ENCODE peak calls at places on chromosome 4, in seven cellular contexts. O, T, B, N, U, K and F are unnamed samples. For H3K4me1, the result is how much of the 10 kb centered on the place peaks cover.

GRCh38 chr4:186144180-186144579 is 39.7 kb downstream of the FAM149A start:
- DNase-seq in K (no peak), N (no peak), O (no peak), B (no peak), T (peak), U (peak), F (no peak)

GRCh38 chr4:87118826-87119225 is 101.6 kb downstream of the KLHL8 start:
- DNase-seq in B (no peak), N (no peak), U (no peak), O (no peak), T (no peak), K (no peak), F (no peak)

GRCh38 chr4:122930877-122931276 is 8.5 kb upstream of the NUDT6 start:
- DNase-seq in K (no peak), T (no peak), B (no peak), N (no peak), U (no peak), O (no peak), F (no peak)

GRCh38 chr4:16140520-16141249 is 56.9 kb upstream of the PROM1 start:
- DNase-seq in O (no peak), B (no peak), U (no peak), T (peak), N (no peak), K (peak), F (no peak)

GRCh38 chr4:78776031-78776728 is at the start of gene BMP2K:
- DNase-seq in N (peak), B (peak), O (peak), U (peak), K (peak), T (peak), F (no peak)

GRCh38 chr4:79141530-79141929 is 184.3 kb downstream of the NAA11 start:
- DNase-seq in K (no peak), O (no peak), N (no peak), U (no peak), T (peak), B (no peak), F (peak)

GRCh38 chr4:162274354-162274753 is 110.6 kb upstream of the FSTL5 start:
- DNase-seq in B (no peak), K (peak), O (peak), U (peak), T (no peak), N (no peak), F (no peak)

GRCh38 chr4:53656421-53656981 is 65.2 kb upstream of the LNX1 start:
- DNase-seq in B (no peak), K (no peak), N (no peak), T (no peak), O (no peak), U (peak), F (no peak)

GRCh38 chr4:1536579-1537409 is 130.6 kb upstream of the NKX1-1 start:
- DNase-seq in B (peak), O (peak), U (no peak), K (no peak), N (no peak), T (no peak), F (no peak)

GRCh38 chr4:28010543-28011235 is 1150.0 kb downstream of the STIM2 start:
- DNase-seq in B (no peak), K (no peak), T (no peak), U (no peak), O (no peak), N (no peak), F (no peak)

GRCh38 chr4:183289688-183290087 is 30.4 kb downstream of the CLDN22 start:
- DNase-seq in N (no peak), B (no peak), U (no peak), K (no peak), O (no peak), T (no peak), F (no peak)

GRCh38 chr4:101953949-101954348 is 163.4 kb downstream of the BANK1 start:
- DNase-seq in T (peak), B (no peak), U (no peak), N (no peak), K (no peak), O (no peak), F (peak)

GRCh38 chr4:55132775-55133174 is 7.4 kb upstream of the KDR start:
- DNase-seq in N (no peak), T (no peak), U (no peak), K (no peak), O (no peak), B (no peak), F (peak)

GRCh38 chr4:133147922-133148689 is 988 bp upstream of the PCDH10 start:
- DNase-seq in O (no peak), K (no peak), B (peak), N (no peak), U (no peak), T (peak), F (no peak)

DNA sequence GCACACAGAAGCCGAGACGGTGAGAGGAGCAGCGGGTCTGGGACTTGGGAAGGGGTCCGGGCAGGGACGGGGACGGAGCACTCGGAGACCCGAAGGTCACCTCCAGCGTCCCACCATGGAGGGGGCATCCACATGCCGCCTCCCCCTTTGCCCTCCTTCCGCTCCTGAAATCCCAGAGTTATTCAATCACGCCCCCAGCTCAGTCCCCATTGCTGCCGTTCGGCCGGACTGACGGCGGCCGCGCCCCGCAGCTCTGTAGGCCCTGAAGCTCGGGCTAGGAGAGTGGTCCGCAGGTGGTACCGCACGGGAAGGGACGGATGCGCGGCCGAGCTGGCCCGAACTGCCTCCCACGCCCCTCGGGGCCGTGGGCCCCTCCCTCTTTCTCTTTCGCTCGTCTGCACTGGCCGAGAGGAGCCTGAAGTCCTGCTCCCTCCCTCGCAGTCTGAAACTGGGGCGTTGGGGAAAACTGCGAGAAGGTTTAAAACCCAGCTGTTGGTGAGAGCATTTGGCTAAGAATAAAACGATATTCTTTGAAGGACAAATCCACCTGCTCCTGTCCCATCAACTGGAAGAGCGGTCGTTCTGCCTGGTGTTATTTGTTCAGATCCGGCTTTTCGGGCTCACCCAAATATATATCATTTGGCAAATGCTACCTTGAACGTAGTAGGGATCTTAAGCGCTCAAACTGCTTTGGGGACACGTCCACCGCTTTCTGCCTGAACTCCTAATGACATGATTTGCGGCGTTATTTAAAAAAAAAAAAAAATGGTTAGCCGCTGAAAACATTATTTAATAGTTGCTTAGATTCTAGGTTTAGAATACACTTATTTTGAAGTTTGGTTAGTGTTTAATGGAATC is 719 bp downstream of the USO1 start:
- DNase-seq in U (peak), T (peak), K (peak), B (peak), O (peak), N (peak), F (no peak)
- H3K4me1 ChIP-seq in U (half or more), T (under half), K (under half), B (under half), O (under half), N (under half), F (under half)

GRCh38 chr4:10104991-10105276 is 11.7 kb downstream of the WDR1 start:
- DNase-seq in B (no peak), K (no peak), U (no peak), N (no peak), T (no peak), O (no peak), F (no peak)

GRCh38 chr4:10104211-10104990 is 12.2 kb downstream of the WDR1 start:
- DNase-seq in O (no peak), U (no peak), T (no peak), B (no peak), K (no peak), N (no peak), F (no peak)

GRCh38 chr4:10102193-10102980 is 14.2 kb downstream of the WDR1 start:
- DNase-seq in O (no peak), U (no peak), N (no peak), T (no peak), K (no peak), B (no peak), F (no peak)

GRCh38 chr4:10101559-10102192 is 14.9 kb downstream of the WDR1 start:
- DNase-seq in T (no peak), O (no peak), N (no peak), U (no peak), B (no peak), K (no peak), F (no peak)

GRCh38 chr4:10102981-10103330 is 13.6 kb downstream of the WDR1 start:
- DNase-seq in O (no peak), N (no peak), T (no peak), K (no peak), B (no peak), U (no peak), F (no peak)
- H3K4me1 ChIP-seq in O (half or more), N (half or more), T (under half), K (under half), B (half or more), U (half or more), F (under half)

DNA sequence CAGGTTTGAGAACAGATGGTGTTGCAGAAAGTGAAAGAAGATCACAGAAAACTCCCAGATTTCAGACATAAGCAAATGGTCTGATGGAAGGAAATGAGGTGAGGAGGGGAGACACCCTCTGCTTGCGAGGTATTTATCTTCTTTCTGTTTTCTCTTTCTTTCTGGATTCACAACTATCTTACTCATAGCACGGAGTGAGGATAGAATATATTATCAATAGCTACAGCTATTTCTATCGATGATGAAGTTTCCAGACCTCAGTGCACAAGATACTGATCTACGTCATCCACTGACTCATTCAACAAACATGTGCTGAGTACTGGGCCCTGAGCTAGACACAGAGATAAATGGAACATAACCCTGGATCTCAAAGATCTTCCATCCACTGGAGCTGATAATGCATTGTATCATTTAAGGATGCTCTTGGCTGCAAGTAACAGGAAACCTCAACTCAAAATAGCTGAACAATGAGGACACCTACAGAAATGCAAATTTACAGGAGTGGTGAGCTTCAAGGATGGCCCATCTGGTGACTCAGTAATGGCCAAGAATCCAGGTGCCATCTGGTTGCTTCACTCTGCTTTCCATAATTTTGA is 21.2 kb downstream of the SLC2A9 start:
- DNase-seq in U (no peak), O (no peak), N (no peak), B (no peak), K (no peak), T (no peak), F (no peak)
- H3K4me1 ChIP-seq in U (under half), O (under half), N (under half), B (under half), K (under half), T (under half), F (under half)

GRCh38 chr4:127143460-127144190 is 489.1 kb upstream of the INTU start:
- DNase-seq in B (no peak), K (no peak), N (no peak), U (no peak), O (no peak), T (no peak), F (no peak)
- H3K4me1 ChIP-seq in B (under half), K (under half), N (under half), U (under half), O (under half), T (under half), F (under half)

GRCh38 chr4:163991268-163991667 is 496.8 kb downstream of the TMA16 start:
- DNase-seq in O (no peak), N (no peak), B (no peak), U (no peak), T (peak), K (no peak), F (no peak)

GRCh38 chr4:163988391-163988790 is 493.9 kb downstream of the TMA16 start:
- DNase-seq in B (no peak), N (no peak), O (no peak), T (no peak), K (no peak), U (no peak), F (no peak)

DNA sequence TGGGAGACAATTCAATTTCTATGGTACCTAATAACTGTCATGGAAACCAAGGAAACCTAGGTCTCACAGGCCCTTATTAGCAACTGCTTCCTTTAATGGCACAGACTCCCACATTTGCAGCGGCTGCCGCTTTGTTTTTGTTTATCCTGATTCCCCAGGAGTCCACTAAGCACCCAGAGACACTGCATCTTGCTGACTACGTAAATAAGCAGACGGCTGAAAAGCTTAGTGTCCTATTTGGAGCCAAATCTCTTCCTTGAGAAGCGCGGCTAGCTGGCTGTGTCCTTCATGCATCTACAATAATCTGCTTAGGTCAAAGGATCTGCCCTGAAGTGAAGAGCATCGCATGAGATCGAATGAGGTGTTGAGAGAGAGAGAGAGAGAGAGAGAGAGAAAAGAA is 494.4 kb downstream of the TMA16 start:
- DNase-seq in T (no peak), K (no peak), N (no peak), U (no peak), O (no peak), B (no peak), F (no peak)
- H3K4me1 ChIP-seq in T (under half), K (under half), N (under half), U (under half), O (under half), B (under half), F (under half)

GRCh38 chr4:10958226-10958856 is 273.8 kb upstream of the CLNK start:
- DNase-seq in N (no peak), U (no peak), K (no peak), B (no peak), T (no peak), O (no peak), F (no peak)
- H3K4me1 ChIP-seq in N (under half), U (under half), K (under half), B (under half), T (under half), O (under half), F (under half)

GRCh38 chr4:25131396-25131795 is 28.9 kb downstream of the SEPSECS start:
- DNase-seq in K (no peak), O (no peak), T (no peak), B (no peak), U (no peak), N (no peak), F (no peak)

GRCh38 chr4:25133132-25133531 is 27.1 kb downstream of the SEPSECS start:
- DNase-seq in B (no peak), T (no peak), K (no peak), U (no peak), N (no peak), O (no peak), F (no peak)

GRCh38 chr4:25129926-25130325 is 30.3 kb downstream of the SEPSECS start:
- DNase-seq in N (no peak), T (no peak), O (no peak), U (no peak), B (no peak), K (no peak), F (no peak)

GRCh38 chr4:25131925-25132324 is 28.3 kb downstream of the SEPSECS start:
- DNase-seq in K (no peak), T (no peak), N (no peak), U (no peak), O (no peak), B (no peak), F (peak)

DNA sequence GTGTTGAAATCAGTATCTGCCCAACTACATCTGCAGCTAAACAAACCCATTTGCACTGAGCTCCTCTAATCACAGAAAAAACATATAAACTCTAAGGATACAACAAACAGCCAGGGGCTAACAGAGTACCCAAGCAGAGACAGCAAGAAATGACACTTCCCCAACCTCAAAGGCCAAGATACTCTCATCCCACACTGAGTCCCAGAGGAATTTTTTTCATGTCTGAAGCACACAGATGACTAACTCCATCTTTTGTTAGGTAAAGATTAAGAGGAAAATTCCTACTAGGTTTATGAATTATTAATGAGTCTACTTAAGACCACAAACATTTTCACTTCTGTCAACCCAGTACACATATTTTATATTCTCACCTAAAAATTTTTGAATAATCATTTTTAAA is 31.6 kb downstream of the SEPSECS start:
- DNase-seq in U (no peak), T (no peak), B (no peak), O (no peak), K (no peak), N (no peak), F (no peak)
- H3K4me1 ChIP-seq in U (under half), T (under half), B (under half), O (under half), K (under half), N (under half), F (under half)

GRCh38 chr4:6155996-6156395 is 44.4 kb downstream of the JAKMIP1 start:
- DNase-seq in N (no peak), O (no peak), K (no peak), T (no peak), B (no peak), U (no peak), F (no peak)

GRCh38 chr4:6153874-6154273 is 46.5 kb downstream of the JAKMIP1 start:
- DNase-seq in N (no peak), B (no peak), K (no peak), T (no peak), O (no peak), U (no peak), F (no peak)

GRCh38 chr4:6152879-6153705 is 47.3 kb downstream of the JAKMIP1 start:
- DNase-seq in N (no peak), B (no peak), O (no peak), K (no peak), T (no peak), U (no peak), F (no peak)

GRCh38 chr4:6157926-6158325 is 42.4 kb downstream of the JAKMIP1 start:
- DNase-seq in N (no peak), O (no peak), B (no peak), K (no peak), U (no peak), T (no peak), F (no peak)

DNA sequence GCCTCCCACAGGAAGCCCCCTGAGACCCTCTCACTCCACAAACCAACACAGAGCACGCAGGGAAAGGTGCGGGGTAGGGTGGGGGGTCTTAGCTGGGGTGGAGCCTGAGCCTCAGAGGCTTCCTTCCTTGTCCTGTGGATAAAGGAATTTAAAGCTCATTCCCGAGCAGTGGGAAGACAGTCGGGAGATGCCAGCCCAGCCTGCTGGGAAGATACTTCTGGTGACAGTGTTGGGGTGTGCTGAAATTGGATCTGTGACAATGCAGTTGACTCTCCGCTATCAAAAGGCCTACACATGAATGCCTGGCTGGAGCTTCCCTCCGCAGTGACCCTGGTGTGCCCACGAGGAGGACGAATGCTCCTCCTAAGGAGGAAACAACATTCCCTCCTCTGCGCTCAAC is 45.5 kb downstream of the JAKMIP1 start:
- DNase-seq in K (no peak), U (no peak), N (no peak), B (no peak), O (no peak), T (no peak), F (no peak)
- H3K4me1 ChIP-seq in K (under half), U (under half), N (under half), B (under half), O (under half), T (under half), F (under half)

DNA sequence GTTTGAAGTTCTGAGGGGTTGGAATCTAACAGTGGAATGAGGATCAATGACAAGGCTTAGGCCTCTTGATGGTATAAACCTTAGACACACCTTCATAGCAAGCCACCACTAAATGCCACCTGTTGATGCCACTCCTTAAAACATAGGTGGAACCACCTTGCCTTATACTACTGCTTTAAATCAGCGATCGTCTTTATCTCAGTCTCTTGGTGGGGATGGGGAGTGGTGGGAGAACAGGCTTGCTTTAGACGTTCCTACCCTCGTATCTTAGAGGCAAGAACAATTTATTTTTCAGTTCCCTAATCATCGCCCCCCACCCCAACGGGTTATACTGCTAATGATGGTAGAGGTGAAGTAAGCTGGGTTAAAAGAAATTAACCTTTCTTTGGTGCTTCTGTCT is 1.3 kb downstream of the RAB33B start:
- DNase-seq in B (no peak), N (no peak), K (no peak), T (no peak), O (no peak), U (no peak), F (no peak)
- H3K4me1 ChIP-seq in B (under half), N (half or more), K (under half), T (under half), O (under half), U (half or more), F (under half)